ENCODE peak calls at places on chromosomes 5 and 9, in six cellular contexts. I, U, M, O, D and J are unnamed samples.

GRCh38 chr5:58773744-58774441 is 191.0 kb downstream of the RAB3C start:
- DNase-seq in I (no peak), O (no peak), D (no peak), M (no peak), U (peak; percentile 19), J (no peak)

GRCh38 chr5:38596997-38597396 is 40.6 kb upstream of the LIFR start:
- DNase-seq in I (no peak), D (no peak), O (no peak), U (no peak), M (no peak), J (no peak)

GRCh38 chr5:132979367-132979935 is 16.0 kb upstream of the AFF4 start:
- DNase-seq in U (no peak), M (no peak), I (no peak), D (no peak), O (no peak), J (no peak)

GRCh38 chr9:104494808-104495207 is 9.3 kb upstream of the OR13F1 start:
- DNase-seq in U (no peak), I (no peak), M (no peak), O (peak; percentile 22), D (no peak), J (no peak)

GRCh38 chr9:18606281-18606680 is 132.3 kb downstream of the ADAMTSL1 start:
- DNase-seq in O (no peak), M (no peak), D (no peak), U (no peak), I (no peak), J (no peak)

GRCh38 chr9:70258692-70259511 is at the start of gene SMC5:
- DNase-seq in U (peak; percentile 91), I (peak; percentile 90), O (peak; percentile 95), D (peak; percentile 74), M (peak; percentile 88), J (peak; percentile 86)

GRCh38 chr5:69528015-69528414 is 32.0 kb upstream of the GTF2H2C start:
- DNase-seq in D (no peak), I (no peak), O (no peak), M (no peak), U (no peak), J (no peak)

GRCh38 chr9:127013597-127013996 is 99.0 kb downstream of the RALGPS1 start:
- DNase-seq in U (no peak), O (no peak), D (no peak), M (no peak), I (no peak), J (no peak)

GRCh38 chr5:172283020-172283861 is at the start of gene UBTD2:
- DNase-seq in M (no peak), U (peak; percentile 89), O (peak; percentile 94), I (peak; percentile 81), D (peak; percentile 87), J (peak; percentile 60)

GRCh38 chr9:91500509-91501011 is 76.9 kb upstream of the NFIL3 start:
- DNase-seq in U (no peak), M (peak; percentile 15), D (peak; percentile 75), O (no peak), I (no peak), J (no peak)

GRCh38 chr9:37425298-37425752 is 2.8 kb downstream of the GRHPR start:
- DNase-seq in I (no peak), U (no peak), O (no peak), D (no peak), M (no peak), J (no peak)

GRCh38 chr5:1007221-1007680 is 1.4 kb upstream of the NKD2 start:
- DNase-seq in O (no peak), I (peak; percentile 40), M (no peak), D (no peak), U (no peak), J (no peak)

GRCh38 chr5:160492565-160492964 is 70.9 kb downstream of the PTTG1 start:
- DNase-seq in M (no peak), U (no peak), I (no peak), O (no peak), D (no peak), J (no peak)

GRCh38 chr5:143800715-143801114 is 11.2 kb upstream of the HMHB1 start:
- DNase-seq in I (no peak), O (no peak), M (no peak), U (no peak), D (no peak), J (no peak)

GRCh38 chr5:144206136-144206535 is 35.5 kb downstream of the KCTD16 start:
- DNase-seq in M (no peak), O (no peak), D (no peak), U (no peak), I (no peak), J (no peak)

GRCh38 chr5:119315516-119315949 is 40.3 kb upstream of the TNFAIP8 start:
- DNase-seq in I (no peak), O (peak; percentile 38), M (no peak), D (peak; percentile 67), U (no peak), J (no peak)
- TF ChIP-seq CTCF in I (no peak), O (peak; percentile 41), M (peak; percentile 16), D (peak; percentile 28), U (no peak), J (no peak)

DNA sequence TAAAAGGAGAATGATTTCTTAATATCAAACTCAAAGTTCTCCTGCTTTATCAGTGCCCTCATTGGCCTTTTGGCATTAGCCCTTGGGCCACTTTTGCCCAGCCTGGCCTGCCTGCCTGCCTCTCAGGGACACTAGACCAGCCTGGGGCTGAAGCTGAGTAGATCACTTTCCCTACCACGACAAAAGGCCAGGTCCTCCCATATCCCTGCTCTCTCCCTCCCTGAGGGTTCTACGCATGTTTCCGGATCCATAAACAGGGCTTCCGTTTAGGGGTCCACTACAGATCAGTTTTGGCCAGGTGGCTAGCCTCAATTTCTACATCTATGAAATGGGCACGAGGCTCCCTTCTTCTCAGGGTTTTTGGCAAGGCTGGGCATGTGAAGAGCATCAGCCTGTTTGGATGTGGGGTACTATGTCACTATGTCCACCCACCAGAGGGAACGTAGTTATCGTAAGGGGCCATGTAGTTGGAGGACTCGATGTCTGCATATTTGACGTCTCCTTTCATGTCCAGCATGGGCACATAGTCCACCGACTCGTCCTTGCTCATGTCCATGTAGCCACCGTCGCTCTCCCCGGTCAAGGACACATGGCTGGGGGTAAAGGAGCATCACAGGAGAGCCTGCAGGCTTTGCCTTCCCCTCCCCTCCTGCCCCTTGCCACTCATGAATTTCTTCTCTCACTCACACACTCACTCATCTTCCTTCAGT is 34.0 kb downstream of the PDGFRB start:
- DNase-seq in U (no peak), M (no peak), D (no peak), O (no peak), I (peak; percentile 5), J (no peak)
- TF ChIP-seq CTCF in U (no peak), M (no peak), D (no peak), O (no peak), I (no peak), J (no peak)

DNA sequence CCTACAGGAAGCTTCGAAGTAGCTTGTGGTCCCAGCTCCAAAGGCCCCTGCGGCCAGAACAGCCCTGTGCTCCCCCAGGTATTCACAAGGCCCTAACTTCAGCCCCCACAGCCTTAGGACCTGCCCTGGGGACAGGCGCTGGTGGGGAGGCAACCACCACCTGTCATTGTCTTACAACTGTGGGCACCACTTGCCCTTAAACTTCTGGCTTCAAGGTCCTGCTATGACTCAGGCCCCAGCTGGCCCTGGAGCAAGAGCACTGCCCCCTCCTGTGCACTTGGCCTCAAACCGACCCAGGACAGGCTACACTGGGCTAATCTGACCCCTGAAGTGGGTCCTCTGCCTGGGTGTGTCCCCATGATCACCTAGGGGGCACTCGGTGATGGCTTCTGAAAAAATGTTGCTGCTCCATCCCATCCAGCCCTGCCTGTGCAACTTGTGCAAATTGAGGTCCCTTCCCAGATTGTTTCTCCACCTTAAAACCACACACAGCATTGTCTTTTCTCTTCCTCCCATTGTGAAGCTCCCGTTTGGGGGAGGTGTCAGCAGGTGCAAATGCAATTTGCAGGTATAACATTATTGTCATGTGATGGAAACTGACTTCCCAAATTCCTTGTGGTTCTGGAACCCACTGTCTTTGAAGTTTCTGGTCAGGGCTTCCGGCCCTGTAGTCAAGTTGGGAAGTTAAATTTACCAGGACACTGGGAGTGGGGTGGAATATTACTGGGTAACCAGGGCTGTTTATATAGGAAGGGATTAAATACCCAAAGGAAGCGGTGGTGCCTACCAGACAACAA is 1.1 kb upstream of the PROB1 start:
- DNase-seq in D (no peak), I (no peak), U (no peak), O (no peak), M (no peak), J (no peak)
- TF ChIP-seq CTCF in D (no peak), I (no peak), U (no peak), O (no peak), M (no peak), J (no peak)

GRCh38 chr5:78300464-78301045 is 6.1 kb upstream of the AP3B1 start:
- DNase-seq in O (no peak), U (no peak), I (no peak), D (no peak), M (no peak), J (no peak)
- TF ChIP-seq CTCF in O (peak; percentile 33), U (no peak), I (no peak), D (peak; percentile 61), M (peak; percentile 26), J (no peak)